ENCODE peak calls at places on chromosomes 2 and 18, in seven cellular contexts. F is lower leg skin, P is sigmoid colon, I is tibial nerve, R is breast epithelium, X is progenitor cell of endocrine pancreas, Z is fibroblast of the aortic adventitia. H is an unnamed sample.

GRCh38 chr2:3704647-3705046 is 1.3 kb downstream of the DCDC2C start:
- DNase-seq in F (no peak), P (no peak), I (no peak), R (no peak), X (no peak), Z (no peak), H (no peak)

GRCh38 chr2:120132691-120133090 is 90.5 kb downstream of the TMEM185B start:
- DNase-seq in F (no peak), P (no peak), I (no peak), R (no peak), X (no peak), Z (no peak), H (no peak)

GRCh38 chr18:9835112-9835755 is 50.5 kb upstream of the TXNDC2 start:
- DNase-seq in F (no peak), P (no peak), I (no peak), R (no peak), X (no peak), Z (no peak), H (no peak)

GRCh38 chr2:16034151-16034974 is 94.0 kb downstream of the MYCN start:
- DNase-seq in F (peak), P (no peak), I (no peak), R (no peak), X (no peak), Z (no peak), H (no peak)

GRCh38 chr2:120765031-120765910 is 29.6 kb downstream of the GLI2 start:
- DNase-seq in F (peak), P (peak), I (peak), R (no peak), X (no peak), Z (peak), H (no peak)

GRCh38 chr2:84879595-84880394 is 1.1 kb downstream of the TRABD2A start:
- DNase-seq in F (peak), P (no peak), I (no peak), R (no peak), X (no peak), Z (no peak), H (no peak)

GRCh38 chr2:27653397-27653796 is 10.0 kb downstream of the SUPT7L start:
- DNase-seq in F (no peak), P (no peak), I (no peak), R (no peak), X (no peak), Z (no peak), H (no peak)

GRCh38 chr18:12990128-12990485 is 1.1 kb upstream of the CEP192 start:
- DNase-seq in F (no peak), P (no peak), I (no peak), R (no peak), X (no peak), Z (no peak), H (no peak)

GRCh38 chr2:119206201-119206600 is 17.4 kb upstream of the STEAP3 start:
- DNase-seq in F (no peak), P (no peak), I (no peak), R (no peak), X (no peak), Z (no peak), H (no peak)

GRCh38 chr2:131413148-131413747 is 49.3 kb upstream of the RAB6D start:
- DNase-seq in F (no peak), P (no peak), I (no peak), R (no peak), X (no peak), Z (peak), H (no peak)

GRCh38 chr2:43759195-43759594 is 14.6 kb upstream of the DYNC2LI1 start:
- DNase-seq in F (no peak), P (no peak), I (no peak), R (no peak), X (no peak), Z (peak), H (no peak)

GRCh38 chr2:96524482-96525210 is 11.9 kb upstream of the ARID5A start:
- DNase-seq in F (no peak), P (peak), I (no peak), R (no peak), X (no peak), Z (no peak), H (no peak)

GRCh38 chr2:234911271-234911670 is 40.5 kb upstream of the SH3BP4 start:
- DNase-seq in F (no peak), P (no peak), I (no peak), R (peak), X (no peak), Z (peak), H (no peak)

GRCh38 chr2:42142476-42143184 is 26.5 kb upstream of the EML4 start:
- DNase-seq in F (no peak), P (no peak), I (no peak), R (no peak), X (no peak), Z (no peak), H (no peak)

GRCh38 chr2:232349946-232350635 is 28.5 kb upstream of the ALPP start:
- DNase-seq in F (no peak), P (peak), I (no peak), R (no peak), X (no peak), Z (no peak), H (no peak)

GRCh38 chr2:16784652-16785051 is 119.0 kb upstream of the CYRIA start:
- DNase-seq in F (no peak), P (no peak), I (no peak), R (no peak), X (no peak), Z (no peak), H (no peak)

GRCh38 chr2:101985101-101985792 is 6.5 kb upstream of the IL1R2 start:
- DNase-seq in F (no peak), P (no peak), I (no peak), R (no peak), X (no peak), Z (no peak), H (no peak)

GRCh38 chr2:217539126-217539525 is 463.7 kb downstream of the TNS1 start:
- DNase-seq in F (no peak), P (no peak), I (no peak), R (no peak), X (no peak), Z (no peak), H (no peak)

GRCh38 chr2:223032187-223033142 is 19.5 kb upstream of the KCNE4 start:
- DNase-seq in F (no peak), P (no peak), I (no peak), R (no peak), X (no peak), Z (peak), H (no peak)

GRCh38 chr2:142754182-142754581 is 123.3 kb upstream of the KYNU start:
- DNase-seq in F (no peak), P (no peak), I (no peak), R (no peak), X (no peak), Z (no peak), H (no peak)

GRCh38 chr2:211423018-211423417 is 866.6 kb downstream of the CPS1 start:
- DNase-seq in F (no peak), P (no peak), I (no peak), R (no peak), X (no peak), Z (no peak), H (no peak)

GRCh38 chr2:9693138-9693520 is 62.3 kb upstream of the YWHAQ start:
- DNase-seq in F (peak), P (peak), I (peak), R (no peak), X (no peak), Z (peak), H (peak)

GRCh38 chr2:119252186-119253113 is 28.8 kb downstream of the STEAP3 start:
- DNase-seq in F (peak), P (no peak), I (no peak), R (peak), X (no peak), Z (peak), H (no peak)

GRCh38 chr2:1817256-1818127 is 73.2 kb upstream of the PXDN start:
- DNase-seq in F (peak), P (peak), I (peak), R (peak), X (peak), Z (peak), H (peak)

GRCh38 chr2:33210626-33211025 is 263.9 kb downstream of the LTBP1 start:
- DNase-seq in F (no peak), P (no peak), I (no peak), R (no peak), X (no peak), Z (peak), H (no peak)

GRCh38 chr2:200297100-200297499 is 9.4 kb upstream of the SPATS2L start:
- DNase-seq in F (no peak), P (no peak), I (no peak), R (no peak), X (no peak), Z (no peak), H (no peak)

GRCh38 chr2:216918088-216918680 is 58.3 kb upstream of the TNP1 start:
- DNase-seq in F (peak), P (no peak), I (peak), R (no peak), X (no peak), Z (peak), H (no peak)

GRCh38 chr2:128317186-128317897 is 1.3 kb downstream of the HS6ST1 start:
- DNase-seq in F (peak), P (peak), I (peak), R (peak), X (peak), Z (no peak), H (no peak)

GRCh38 chr18:79935499-79935898 is 16.0 kb downstream of the SLC66A2 start:
- DNase-seq in F (no peak), P (peak), I (no peak), R (no peak), X (no peak), Z (no peak), H (peak)

GRCh38 chr18:9612215-9612830 is 2.0 kb downstream of the PPP4R1 start:
- DNase-seq in F (no peak), P (no peak), I (no peak), R (peak), X (no peak), Z (peak), H (no peak)

GRCh38 chr18:12236934-12237832 is 17.0 kb upstream of the CIDEA start:
- DNase-seq in F (peak), P (peak), I (peak), R (peak), X (peak), Z (peak), H (peak)

GRCh38 chr2:168465594-168465993 is 9.5 kb downstream of the CERS6 start:
- DNase-seq in F (no peak), P (no peak), I (no peak), R (no peak), X (no peak), Z (no peak), H (no peak)

GRCh38 chr2:225399509-225399908 is at the start of gene NYAP2:
- DNase-seq in F (no peak), P (no peak), I (no peak), R (no peak), X (no peak), Z (no peak), H (no peak)

GRCh38 chr2:68365087-68365486 is at the start of gene PLEK:
- DNase-seq in F (peak), P (peak), I (peak), R (no peak), X (no peak), Z (no peak), H (no peak)

GRCh38 chr2:233436191-233436581 is 81.9 kb downstream of the DGKD start:
- DNase-seq in F (peak), P (peak), I (no peak), R (no peak), X (no peak), Z (no peak), H (peak)

GRCh38 chr2:100742884-100743283 is 77.1 kb upstream of the NPAS2 start:
- DNase-seq in F (no peak), P (no peak), I (no peak), R (no peak), X (no peak), Z (peak), H (no peak)

GRCh38 chr2:207317358-207317984 is 151.7 kb upstream of the KLF7 start:
- DNase-seq in F (no peak), P (no peak), I (no peak), R (no peak), X (no peak), Z (peak), H (no peak)

GRCh38 chr2:38233231-38233983 is 143.7 kb downstream of the ATL2 start:
- DNase-seq in F (no peak), P (no peak), I (no peak), R (no peak), X (no peak), Z (peak), H (no peak)
- TF ChIP-seq CTCF in F (no peak), P (no peak), I (no peak), R (no peak), X (no peak), Z (peak), H (no peak)

DNA sequence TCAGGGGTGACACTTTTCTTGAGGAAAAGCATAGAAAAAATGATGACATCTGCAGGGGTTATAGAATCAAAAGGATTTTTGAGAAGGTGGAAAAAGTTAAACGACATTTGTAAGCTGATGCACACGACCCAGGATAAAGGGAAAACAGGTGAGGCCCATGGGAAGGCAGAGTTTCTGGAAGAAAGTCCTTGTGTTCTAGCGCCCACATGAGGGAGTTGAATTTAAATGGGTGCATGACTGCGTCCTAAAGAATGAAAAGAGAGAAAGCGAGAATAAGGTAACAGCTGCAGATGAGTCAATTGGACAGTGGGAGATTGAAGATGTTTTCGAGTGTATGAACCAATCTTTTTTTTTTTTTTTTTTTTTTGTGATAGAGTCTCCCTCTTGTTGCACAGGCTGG is 158.1 kb downstream of the GALR1 start:
- DNase-seq in F (no peak), P (no peak), I (no peak), R (no peak), X (no peak), Z (no peak), H (no peak)
- TF ChIP-seq CTCF in F (no peak), P (no peak), I (no peak), R (no peak), X (no peak), Z (no peak), H (no peak)

GRCh38 chr18:70931942-70932814 is 643.3 kb downstream of the SOCS6 start:
- DNase-seq in F (no peak), P (no peak), I (no peak), R (no peak), X (no peak), Z (peak), H (no peak)
- TF ChIP-seq CTCF in F (no peak), P (no peak), I (peak), R (no peak), X (peak), Z (peak), H (no peak)

GRCh38 chr2:238685713-238686112 is 162.2 kb upstream of the TWIST2 start:
- DNase-seq in F (no peak), P (no peak), I (no peak), R (no peak), X (no peak), Z (no peak), H (no peak)
- TF ChIP-seq CTCF in F (no peak), P (no peak), I (no peak), R (no peak), X (peak), Z (peak), H (no peak)

GRCh38 chr2:179545024-179545423 is 280.4 kb upstream of the SESTD1 start:
- DNase-seq in F (no peak), P (no peak), I (no peak), R (no peak), X (no peak), Z (no peak), H (no peak)
- TF ChIP-seq CTCF in F (no peak), P (no peak), I (no peak), R (no peak), X (no peak), Z (no peak), H (no peak)

DNA sequence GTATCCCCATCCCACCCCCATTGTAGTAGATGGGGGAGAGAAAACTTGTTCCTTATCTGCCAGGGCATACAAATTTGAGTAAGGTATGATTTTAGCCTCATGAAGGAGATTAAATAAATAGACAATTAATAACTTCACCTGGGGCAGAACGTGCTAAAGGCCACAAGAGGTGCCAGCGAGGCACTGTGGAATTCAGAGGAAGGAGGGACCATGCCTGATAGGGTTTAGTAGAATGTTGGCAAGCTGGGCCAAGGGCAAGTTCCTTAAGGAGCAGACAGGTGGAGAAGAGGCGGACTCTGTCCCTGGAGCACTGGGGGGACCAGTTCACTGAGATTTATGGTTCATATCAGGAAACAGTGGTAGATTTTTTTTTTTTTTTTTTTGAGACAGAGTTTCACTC is 22.5 kb downstream of the STAMBP start:
- DNase-seq in F (no peak), P (no peak), I (no peak), R (no peak), X (no peak), Z (no peak), H (no peak)
- TF ChIP-seq CTCF in F (no peak), P (no peak), I (no peak), R (no peak), X (peak), Z (peak), H (no peak)

GRCh38 chr18:37684183-37684582 is 118.6 kb upstream of the CELF4 start:
- DNase-seq in F (no peak), P (no peak), I (no peak), R (no peak), X (no peak), Z (no peak), H (no peak)
- TF ChIP-seq CTCF in F (no peak), P (no peak), I (no peak), R (no peak), X (no peak), Z (no peak), H (no peak)

H was measured in omental fat pad.